ENCODE peak calls at places on chromosomes 7 and 10, in four cellular contexts. I, H, X and N are unnamed samples.

GRCh38 chr10:113049881-113050280 is 99.8 kb downstream of the TCF7L2 start:
- DNase-seq in I (no peak), H (peak), X (no peak), N (no peak)

GRCh38 chr7:77450613-77451012 is 34.5 kb upstream of the GSAP start:
- DNase-seq in H (no peak), I (no peak), X (no peak), N (no peak)

GRCh38 chr7:129643545-129644170 is 32.1 kb downstream of the NRF1 start:
- DNase-seq in H (peak), I (no peak), X (no peak), N (no peak)

GRCh38 chr10:34627331-34627730 is 187.8 kb downstream of the PARD3 start:
- DNase-seq in X (no peak), H (no peak), I (no peak), N (no peak)

GRCh38 chr10:72173635-72174296 is 42.0 kb upstream of the ANAPC16 start:
- DNase-seq in H (no peak), I (no peak), X (peak), N (no peak)

GRCh38 chr10:116984202-116984993 is 20.6 kb downstream of the SHTN1 start:
- DNase-seq in X (no peak), H (no peak), I (no peak), N (no peak)

GRCh38 chr7:115085421-115085820 is 163.5 kb downstream of the MDFIC start:
- DNase-seq in X (no peak), H (no peak), I (no peak), N (no peak)

GRCh38 chr7:125927556-125927955 is 997.9 kb upstream of the POT1 start:
- DNase-seq in X (no peak), H (peak), I (no peak), N (no peak)

GRCh38 chr7:87596696-87597095 is 4.0 kb downstream of the ABCB1 start:
- DNase-seq in H (no peak), I (no peak), X (no peak), N (no peak)

GRCh38 chr10:36266923-36267322 is 624.8 kb upstream of the FZD8 start:
- DNase-seq in H (no peak), X (no peak), I (no peak), N (no peak)

GRCh38 chr7:24477807-24478655 is 95.2 kb upstream of the PALS2 start:
- DNase-seq in I (no peak), X (peak), H (peak), N (no peak)

GRCh38 chr7:33422825-33423645 is 293.7 kb downstream of the BBS9 start:
- DNase-seq in I (no peak), X (no peak), H (no peak), N (no peak)

GRCh38 chr7:80632819-80633218 is 5.6 kb upstream of the CD36 start:
- DNase-seq in H (no peak), I (no peak), X (no peak), N (no peak)

GRCh38 chr7:4270941-4271715 is 411.0 kb upstream of the FOXK1 start:
- DNase-seq in I (peak), H (peak), X (no peak), N (no peak)

GRCh38 chr7:158956805-158957506 is 100.6 kb downstream of the DYNC2I1 start:
- DNase-seq in H (no peak), X (no peak), I (no peak), N (no peak)
- H3K27ac ChIP-seq in H (no peak), X (no peak), I (no peak), N (peak)

GRCh38 chr7:151115836-151116418 is 29.7 kb downstream of the AGAP3 start:
- DNase-seq in I (no peak), X (no peak), H (no peak), N (peak)
- H3K4me3 ChIP-seq in I (peak), X (no peak), H (peak), N (peak)

DNA sequence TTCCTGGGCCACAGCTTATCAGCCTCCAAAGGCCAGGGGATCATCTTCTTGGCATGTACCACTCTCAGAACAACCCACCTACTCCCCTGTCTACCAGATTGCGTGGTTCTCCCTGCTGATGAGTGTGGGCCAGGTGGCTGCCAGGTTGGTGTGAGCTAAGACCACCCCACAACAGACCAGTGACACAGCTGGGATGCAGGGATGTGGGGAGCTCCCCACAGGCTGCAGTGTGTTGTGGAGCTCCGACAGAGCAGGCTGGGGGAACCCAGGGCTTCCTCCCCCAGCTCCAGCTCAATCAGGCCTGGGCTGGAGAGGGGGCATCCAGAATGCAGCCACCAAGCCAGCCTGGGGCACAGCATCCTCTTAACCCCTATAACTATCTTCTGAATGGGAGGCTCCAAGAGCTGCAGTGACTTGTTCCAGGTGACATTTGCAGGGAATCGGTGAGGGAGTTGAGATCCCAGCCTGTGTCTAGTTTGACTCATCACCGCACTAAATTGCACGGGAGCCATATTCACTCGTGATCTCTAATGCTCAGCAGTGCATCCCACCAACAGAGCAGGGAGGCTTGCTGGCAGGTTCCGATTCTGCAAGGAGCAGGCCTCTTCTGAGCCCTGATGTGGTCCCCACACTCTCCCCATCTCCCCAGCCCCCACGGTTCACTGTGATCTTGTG is 596 bp upstream of the GDF2 start:
- DNase-seq in X (no peak), I (no peak), H (no peak), N (no peak)
- H3K27ac ChIP-seq in X (no peak), I (no peak), H (no peak), N (no peak)

DNA sequence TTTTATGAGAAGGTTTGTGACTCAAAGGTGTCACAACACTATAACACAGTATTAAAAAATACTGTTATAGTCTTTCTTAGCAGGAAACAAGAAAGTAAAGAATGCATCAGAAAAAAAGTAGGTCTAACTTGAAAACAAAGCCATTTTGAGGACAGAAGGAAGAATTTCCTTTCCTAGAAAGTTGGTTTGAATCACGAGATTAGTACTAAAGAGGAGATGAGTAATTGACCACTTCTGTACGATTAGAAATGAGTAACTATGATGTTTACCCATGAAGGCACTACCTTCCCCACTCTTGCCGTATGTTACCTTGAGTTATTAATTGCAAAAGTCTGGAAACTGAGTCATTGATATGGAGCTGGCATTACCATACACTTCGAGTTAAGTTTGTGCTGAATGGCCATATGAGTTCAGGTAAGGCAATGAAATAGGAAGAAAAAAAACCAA is 65.2 kb downstream of the FAM185A start:
- DNase-seq in H (no peak), I (no peak), X (peak), N (no peak)
- H3K4me3 ChIP-seq in H (no peak), I (no peak), X (no peak), N (no peak)

GRCh38 chr10:124706462-124706857 is 37.7 kb downstream of the FAM53B start:
- DNase-seq in H (no peak), X (no peak), I (no peak), N (no peak)
- H3K27ac ChIP-seq in H (no peak), X (no peak), I (peak), N (no peak)

DNA sequence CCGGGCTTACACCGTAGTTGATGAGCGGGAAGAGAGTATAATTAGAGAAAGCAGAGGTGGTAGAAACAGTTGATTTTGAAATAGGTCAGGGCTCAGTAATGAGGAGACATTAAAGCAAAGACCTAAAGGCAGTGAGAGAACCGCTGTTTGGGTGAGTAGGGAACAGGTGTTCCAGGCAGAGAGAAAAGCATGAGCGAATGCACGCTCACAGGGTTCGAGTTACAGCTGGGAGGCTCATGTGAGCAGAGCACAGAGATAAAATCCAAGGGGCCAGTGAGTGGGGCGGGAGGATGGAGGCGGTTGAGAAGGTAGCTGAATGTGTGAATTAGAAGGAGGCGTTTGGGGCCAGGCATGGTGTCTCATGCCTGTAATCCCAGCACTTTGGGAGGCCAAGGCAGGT is 39.9 kb downstream of the APBB1IP start:
- DNase-seq in H (no peak), X (no peak), I (no peak), N (no peak)
- H3K4me3 ChIP-seq in H (no peak), X (no peak), I (no peak), N (no peak)

DNA sequence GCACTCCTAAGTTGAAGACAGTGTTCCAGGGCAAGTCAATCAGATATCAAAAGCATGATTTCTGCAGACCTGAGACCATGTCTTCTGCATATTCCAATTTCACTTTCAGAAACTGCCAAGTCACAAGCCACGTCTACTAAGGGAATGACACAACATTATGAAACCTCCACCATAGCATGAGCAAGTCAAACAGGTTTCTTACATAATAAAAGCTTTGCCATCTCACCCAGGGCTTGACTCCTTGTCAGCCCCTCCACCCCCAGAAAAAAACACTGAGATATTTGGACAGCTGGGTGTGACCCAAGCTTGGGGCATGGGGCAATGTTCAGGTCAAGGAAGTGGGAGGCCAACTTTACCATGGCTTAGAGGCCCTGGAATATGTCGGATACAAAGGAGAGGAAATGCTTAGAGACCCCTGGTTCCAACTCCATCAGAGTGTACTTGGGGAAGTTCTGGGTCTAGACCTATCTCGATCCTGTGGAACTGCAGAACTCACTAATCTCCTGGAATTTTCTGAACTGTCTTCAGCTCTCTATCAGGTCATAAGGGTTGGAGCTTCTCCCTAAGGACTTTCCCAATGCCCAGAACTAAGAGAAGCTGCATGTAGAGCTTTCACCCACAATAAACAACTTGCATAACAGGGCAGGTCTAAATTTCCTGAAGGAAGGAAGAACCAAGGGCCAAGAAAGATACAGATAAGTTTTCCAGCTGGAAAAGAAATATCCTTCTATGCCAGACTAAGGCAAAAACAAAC is 80.6 kb upstream of the NAMPT start:
- DNase-seq in I (peak), H (no peak), X (no peak), N (peak)
- H3K27ac ChIP-seq in I (no peak), H (no peak), X (no peak), N (peak)